ENCODE peak calls at places on chromosomes 11 and 22, in four cellular contexts. One of them, this sample, is unnamed. For H3K4me1, the result is how much of the 10 kb centered on the place peaks cover.

GRCh38 chr22:38299758-38300157 is 17.5 kb downstream of the CSNK1E start:
- DNase-seq in body of pancreas: no peak
- DNase-seq in PC-3: no peak
- DNase-seq in left lung: no peak
- DNase-seq in this sample: no peak

GRCh38 chr22:49009359-49010063 is 818.2 kb downstream of the BRD1 start:
- DNase-seq in body of pancreas: no peak
- DNase-seq in PC-3: no peak
- DNase-seq in left lung: no peak
- DNase-seq in this sample: no peak

GRCh38 chr11:46386674-46387073 is 4.9 kb downstream of the CHRM4 start:
- DNase-seq in body of pancreas: no peak
- DNase-seq in PC-3: peak
- DNase-seq in left lung: no peak
- DNase-seq in this sample: no peak

GRCh38 chr11:10824888-10825287 is 16.2 kb upstream of the EIF4G2 start:
- DNase-seq in body of pancreas: no peak
- DNase-seq in PC-3: no peak
- DNase-seq in left lung: no peak
- DNase-seq in this sample: no peak

GRCh38 chr22:26546282-26546681 is 34.0 kb upstream of the TFIP11 start:
- DNase-seq in body of pancreas: no peak
- DNase-seq in PC-3: no peak
- DNase-seq in left lung: peak
- DNase-seq in this sample: no peak

GRCh38 chr11:19892876-19893275 is 180.2 kb downstream of the NAV2 start:
- DNase-seq in body of pancreas: no peak
- DNase-seq in PC-3: no peak
- DNase-seq in left lung: no peak
- DNase-seq in this sample: no peak

GRCh38 chr11:30143098-30143705 is 87.6 kb upstream of the FSHB start:
- DNase-seq in body of pancreas: no peak
- DNase-seq in PC-3: peak
- DNase-seq in left lung: no peak
- DNase-seq in this sample: no peak

GRCh38 chr11:8248786-8249185 is 14.9 kb downstream of the LMO1 start:
- DNase-seq in body of pancreas: no peak
- DNase-seq in PC-3: no peak
- DNase-seq in left lung: no peak
- DNase-seq in this sample: no peak

GRCh38 chr22:32864596-32864995 is 63.1 kb downstream of the TIMP3 start:
- DNase-seq in body of pancreas: no peak
- DNase-seq in PC-3: no peak
- DNase-seq in left lung: no peak
- DNase-seq in this sample: no peak

GRCh38 chr22:19240813-19241592 is 50.5 kb downstream of the CLTCL1 start:
- DNase-seq in body of pancreas: no peak
- DNase-seq in PC-3: no peak
- DNase-seq in left lung: no peak
- DNase-seq in this sample: no peak

GRCh38 chr22:38315801-38316339 is 1.4 kb downstream of the CSNK1E start:
- DNase-seq in body of pancreas: no peak
- DNase-seq in PC-3: no peak
- DNase-seq in left lung: no peak
- DNase-seq in this sample: no peak

GRCh38 chr11:45174168-45174835 is 27.9 kb downstream of the PRDM11 start:
- DNase-seq in body of pancreas: no peak
- DNase-seq in PC-3: no peak
- DNase-seq in left lung: no peak
- DNase-seq in this sample: no peak

GRCh38 chr11:67606477-67607295 is at the start of gene NDUFV1:
- DNase-seq in body of pancreas: peak
- DNase-seq in PC-3: peak
- DNase-seq in left lung: peak
- DNase-seq in this sample: peak

GRCh38 chr11:1747753-1748466 is 2.5 kb downstream of the IFITM10 start:
- DNase-seq in body of pancreas: no peak
- DNase-seq in PC-3: no peak
- DNase-seq in left lung: no peak
- DNase-seq in this sample: no peak

GRCh38 chr11:20117291-20117690 is 43.0 kb downstream of the DBX1 start:
- DNase-seq in body of pancreas: no peak
- DNase-seq in PC-3: no peak
- DNase-seq in left lung: no peak
- DNase-seq in this sample: no peak

GRCh38 chr22:26285632-26286031 is 116.4 kb downstream of the SEZ6L start:
- DNase-seq in body of pancreas: no peak
- DNase-seq in PC-3: no peak
- DNase-seq in left lung: no peak
- DNase-seq in this sample: no peak

GRCh38 chr11:73365352-73366264 is 10.6 kb upstream of the RELT start:
- DNase-seq in body of pancreas: no peak
- DNase-seq in PC-3: no peak
- DNase-seq in left lung: no peak
- DNase-seq in this sample: no peak

GRCh38 chr11:46808804-46809431 is 37.2 kb downstream of the CKAP5 start:
- DNase-seq in body of pancreas: no peak
- DNase-seq in PC-3: peak
- DNase-seq in left lung: no peak
- DNase-seq in this sample: no peak

GRCh38 chr11:116461789-116462188 is 311.0 kb downstream of the BUD13 start:
- DNase-seq in body of pancreas: no peak
- DNase-seq in PC-3: no peak
- DNase-seq in left lung: no peak
- DNase-seq in this sample: no peak

GRCh38 chr11:60971520-60971919 is at the start of gene CD6:
- DNase-seq in body of pancreas: no peak
- DNase-seq in PC-3: no peak
- DNase-seq in left lung: no peak
- DNase-seq in this sample: peak

GRCh38 chr11:873723-874122 is 31.1 kb downstream of the TSPAN4 start:
- DNase-seq in body of pancreas: no peak
- DNase-seq in PC-3: no peak
- DNase-seq in left lung: no peak
- DNase-seq in this sample: no peak

GRCh38 chr11:69551963-69552362 is 70.5 kb downstream of the LINC01488 start:
- DNase-seq in body of pancreas: no peak
- DNase-seq in PC-3: no peak
- DNase-seq in left lung: no peak
- DNase-seq in this sample: no peak

GRCh38 chr22:37112084-37112728 is 2.7 kb upstream of the TMPRSS6 start:
- DNase-seq in body of pancreas: no peak
- DNase-seq in PC-3: no peak
- DNase-seq in left lung: no peak
- DNase-seq in this sample: no peak

GRCh38 chr11:64759722-64760719 is at the start of gene PYGM:
- DNase-seq in body of pancreas: peak
- DNase-seq in PC-3: peak
- DNase-seq in left lung: peak
- DNase-seq in this sample: peak

GRCh38 chr11:62911137-62912130 is 9.7 kb downstream of the CHRM1 start:
- DNase-seq in body of pancreas: no peak
- DNase-seq in PC-3: no peak
- DNase-seq in left lung: no peak
- DNase-seq in this sample: no peak

GRCh38 chr11:113202431-113202830 is 112.0 kb upstream of the TTC12 start:
- DNase-seq in body of pancreas: no peak
- DNase-seq in PC-3: peak
- DNase-seq in left lung: no peak
- DNase-seq in this sample: no peak

GRCh38 chr22:37484115-37485005 is 1.8 kb downstream of the MFNG start:
- DNase-seq in body of pancreas: peak
- DNase-seq in PC-3: no peak
- DNase-seq in left lung: peak
- DNase-seq in this sample: peak

GRCh38 chr11:45208135-45208534 is 61.7 kb downstream of the PRDM11 start:
- DNase-seq in body of pancreas: no peak
- DNase-seq in PC-3: no peak
- DNase-seq in left lung: no peak
- DNase-seq in this sample: no peak

GRCh38 chr11:100908746-100909145 is 220.9 kb downstream of the PGR start:
- DNase-seq in body of pancreas: no peak
- DNase-seq in PC-3: peak
- DNase-seq in left lung: no peak
- DNase-seq in this sample: no peak

GRCh38 chr22:37661160-37661924 is 2.8 kb downstream of the PDXP start:
- DNase-seq in body of pancreas: peak
- DNase-seq in PC-3: peak
- DNase-seq in left lung: no peak
- DNase-seq in this sample: peak

GRCh38 chr22:19958083-19959042 is 16.7 kb upstream of the TXNRD2 start:
- DNase-seq in body of pancreas: no peak
- DNase-seq in PC-3: no peak
- DNase-seq in left lung: no peak
- DNase-seq in this sample: no peak

GRCh38 chr22:29269731-29270474 is 1.8 kb downstream of the EWSR1 start:
- DNase-seq in body of pancreas: peak
- DNase-seq in PC-3: peak
- DNase-seq in left lung: no peak
- DNase-seq in this sample: no peak

GRCh38 chr11:12778506-12778905 is 104.3 kb downstream of the TEAD1 start:
- DNase-seq in body of pancreas: no peak
- DNase-seq in PC-3: no peak
- DNase-seq in left lung: no peak
- DNase-seq in this sample: no peak

GRCh38 chr11:1400168-1401000 is 10.7 kb downstream of the BRSK2 start:
- DNase-seq in body of pancreas: no peak
- DNase-seq in PC-3: no peak
- DNase-seq in left lung: no peak
- DNase-seq in this sample: no peak

GRCh38 chr11:65786008-65786785 is 666 bp upstream of the OVOL1 start:
- DNase-seq in body of pancreas: no peak
- DNase-seq in PC-3: no peak
- DNase-seq in left lung: no peak
- DNase-seq in this sample: no peak

GRCh38 chr11:93089474-93090102 is 108.2 kb downstream of the SLC36A4 start:
- DNase-seq in body of pancreas: peak
- DNase-seq in PC-3: peak
- DNase-seq in left lung: no peak
- DNase-seq in this sample: no peak

GRCh38 chr22:23754220-23754919 is at the start of gene VPREB3:
- DNase-seq in body of pancreas: no peak
- DNase-seq in PC-3: no peak
- DNase-seq in left lung: no peak
- DNase-seq in this sample: no peak

GRCh38 chr11:46491661-46492331 is 100.2 kb upstream of the CHRM4 start:
- DNase-seq in body of pancreas: no peak
- DNase-seq in PC-3: no peak
- DNase-seq in left lung: no peak
- DNase-seq in this sample: no peak

GRCh38 chr11:131910491-131911387 is 540.3 kb downstream of the NTM start:
- DNase-seq in body of pancreas: no peak
- DNase-seq in PC-3: no peak
- DNase-seq in left lung: no peak
- DNase-seq in this sample: no peak
- H3K4me3 ChIP-seq in body of pancreas: no peak
- H3K4me3 ChIP-seq in PC-3: no peak
- H3K4me3 ChIP-seq in left lung: peak
- H3K4me3 ChIP-seq in this sample: no peak

DNA sequence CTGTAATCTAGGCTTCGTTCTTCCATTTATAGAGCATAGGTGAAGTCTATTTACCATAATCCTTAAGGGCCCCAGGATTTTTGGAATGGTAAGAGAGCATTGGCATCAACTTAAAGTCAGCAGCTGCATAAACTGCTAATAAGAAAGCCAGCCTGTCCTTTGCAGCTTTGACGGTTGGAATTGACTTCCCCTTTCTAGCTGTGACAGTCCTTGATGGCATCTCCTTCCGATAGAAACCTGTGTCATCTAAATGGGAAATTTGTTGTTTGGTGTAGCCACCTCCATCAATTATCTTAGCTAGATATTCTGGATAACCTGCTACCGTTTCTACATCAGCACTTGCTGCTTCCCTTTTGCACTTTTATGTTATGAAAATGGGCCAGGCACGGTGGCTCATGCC is 58.0 kb upstream of the GLYATL1B start:
- DNase-seq in body of pancreas: no peak
- DNase-seq in PC-3: no peak
- DNase-seq in left lung: no peak
- DNase-seq in this sample: no peak
- H3K27ac ChIP-seq in body of pancreas: no peak
- H3K27ac ChIP-seq in PC-3: no peak
- H3K27ac ChIP-seq in left lung: no peak
- H3K27ac ChIP-seq in this sample: no peak

DNA sequence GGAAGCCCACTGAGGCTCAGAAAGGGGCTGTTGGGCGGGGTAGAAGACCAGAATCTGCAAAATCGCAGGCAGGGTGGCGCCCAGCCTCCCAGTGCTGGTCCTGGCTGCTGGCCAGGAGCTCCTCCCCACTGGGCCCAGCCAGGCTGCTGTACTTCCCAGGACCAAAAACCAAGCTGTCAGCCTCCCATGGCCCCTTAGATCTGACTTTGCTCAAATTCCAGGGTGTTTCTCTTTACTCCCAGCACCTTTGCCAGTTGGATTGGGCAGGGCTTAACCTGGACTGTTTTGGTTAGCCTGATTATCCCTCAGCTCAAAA is 44.2 kb upstream of the WEE1 start:
- DNase-seq in body of pancreas: peak
- DNase-seq in PC-3: no peak
- DNase-seq in left lung: no peak
- DNase-seq in this sample: no peak
- H3K4me1 ChIP-seq in body of pancreas: under half
- H3K4me1 ChIP-seq in PC-3: under half
- H3K4me1 ChIP-seq in left lung: under half
- H3K4me1 ChIP-seq in this sample: under half

GRCh38 chr11:118157186-118157895 is 4.7 kb upstream of the SCN4B start:
- DNase-seq in body of pancreas: no peak
- DNase-seq in PC-3: no peak
- DNase-seq in left lung: no peak
- DNase-seq in this sample: no peak
- H3K4me3 ChIP-seq in body of pancreas: no peak
- H3K4me3 ChIP-seq in PC-3: no peak
- H3K4me3 ChIP-seq in left lung: no peak
- H3K4me3 ChIP-seq in this sample: no peak